ENCODE peak calls at places on chromosome 18, in four cellular contexts. L is fibroblast of lung, T is IMR-90, K is left lung. D is an unnamed sample.
A peak's percentile ranks its signal among the peaks of the same experiment; 100 is the strongest.

GRCh38 chr18:24488824-24489493 is 28.5 kb downstream of the HRH4 start:
- DNase-seq in L (peak; percentile 14), T (peak; percentile 41), K (no peak), D (no peak)

GRCh38 chr18:26656944-26657536 is 108.7 kb upstream of the KCTD1 start:
- DNase-seq in L (peak; percentile 71), T (peak; percentile 36), K (peak; percentile 79), D (peak; percentile 92)

GRCh38 chr18:59067873-59068272 is 71.8 kb upstream of the SEC11C start:
- DNase-seq in L (no peak), T (peak; percentile 18), K (no peak), D (no peak)

GRCh38 chr18:41745166-41746049 is 209.6 kb upstream of the PIK3C3 start:
- DNase-seq in L (peak; percentile 38), T (peak; percentile 6), K (peak; percentile 33), D (no peak)

GRCh38 chr18:28175047-28175929 is 1.6 kb downstream of the CDH2 start:
- DNase-seq in L (peak; percentile 70), T (peak; percentile 42), K (no peak), D (no peak)

GRCh38 chr18:9643549-9643948 is 29.2 kb upstream of the PPP4R1 start:
- DNase-seq in L (peak; percentile 98), T (peak; percentile 97), K (no peak), D (no peak)

GRCh38 chr18:50273203-50274043 is 7.1 kb upstream of the CFAP53 start:
- DNase-seq in L (no peak), T (no peak), K (no peak), D (no peak)

GRCh38 chr18:9741821-9742541 is 33.9 kb downstream of the RAB31 start:
- DNase-seq in L (no peak), T (no peak), K (no peak), D (no peak)

GRCh38 chr18:63604791-63605567 is 17.8 kb downstream of the SERPINB13 start:
- DNase-seq in L (peak; percentile 6), T (peak; percentile 17), K (no peak), D (no peak)

GRCh38 chr18:47265197-47265596 is 13.7 kb upstream of the SKOR2 start:
- DNase-seq in L (peak; percentile 64), T (peak; percentile 1), K (no peak), D (no peak)

GRCh38 chr18:35968278-35968880 is 4.1 kb upstream of the RMP24 start:
- DNase-seq in L (no peak), T (no peak), K (no peak), D (no peak)

GRCh38 chr18:923144-923543 is 18.5 kb downstream of the ADCYAP1 start:
- DNase-seq in L (no peak), T (no peak), K (no peak), D (no peak)

GRCh38 chr18:36012891-36013290 is 40.4 kb downstream of the RMP24 start:
- DNase-seq in L (peak; percentile 70), T (no peak), K (no peak), D (no peak)

GRCh38 chr18:2337552-2338141 is 233.7 kb downstream of the METTL4 start:
- DNase-seq in L (no peak), T (peak; percentile 50), K (no peak), D (no peak)

GRCh38 chr18:22032392-22032961 is 136.9 kb upstream of the GATA6 start:
- DNase-seq in L (peak; percentile 98), T (peak; percentile 92), K (no peak), D (no peak)

GRCh38 chr18:60090170-60090569 is 190.4 kb downstream of the PMAIP1 start:
- DNase-seq in L (no peak), T (no peak), K (no peak), D (no peak)

GRCh38 chr18:23650963-23651927 is 11.5 kb downstream of the ANKRD29 start:
- DNase-seq in L (peak; percentile 89), T (peak; percentile 77), K (no peak), D (no peak)

DNA sequence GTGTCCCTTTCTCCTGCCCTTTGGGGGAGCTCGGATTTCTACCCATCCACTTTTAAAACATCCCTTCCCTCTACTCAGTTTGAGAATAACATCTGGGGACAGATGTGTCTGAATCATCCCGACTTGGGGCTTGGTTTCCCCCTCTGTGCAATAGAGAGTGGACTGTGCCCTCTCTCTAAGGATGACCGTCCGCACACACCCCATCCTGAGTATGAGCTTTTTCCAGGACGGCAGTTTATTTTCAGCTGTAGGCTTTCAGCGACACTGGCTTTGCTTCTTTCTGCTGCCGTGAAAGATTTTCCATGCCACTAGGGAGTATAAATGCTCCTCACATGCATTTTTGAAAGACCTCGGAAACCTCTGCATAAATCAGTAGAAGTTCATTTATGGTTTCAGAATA is 53.5 kb downstream of the FECH start:
- DNase-seq in L (no peak), T (no peak), K (no peak), D (no peak)
- H3K27ac ChIP-seq in L (no peak overlapping the region), T (no peak overlapping the region), K (no peak overlapping the region), D (no peak overlapping the region)

DNA sequence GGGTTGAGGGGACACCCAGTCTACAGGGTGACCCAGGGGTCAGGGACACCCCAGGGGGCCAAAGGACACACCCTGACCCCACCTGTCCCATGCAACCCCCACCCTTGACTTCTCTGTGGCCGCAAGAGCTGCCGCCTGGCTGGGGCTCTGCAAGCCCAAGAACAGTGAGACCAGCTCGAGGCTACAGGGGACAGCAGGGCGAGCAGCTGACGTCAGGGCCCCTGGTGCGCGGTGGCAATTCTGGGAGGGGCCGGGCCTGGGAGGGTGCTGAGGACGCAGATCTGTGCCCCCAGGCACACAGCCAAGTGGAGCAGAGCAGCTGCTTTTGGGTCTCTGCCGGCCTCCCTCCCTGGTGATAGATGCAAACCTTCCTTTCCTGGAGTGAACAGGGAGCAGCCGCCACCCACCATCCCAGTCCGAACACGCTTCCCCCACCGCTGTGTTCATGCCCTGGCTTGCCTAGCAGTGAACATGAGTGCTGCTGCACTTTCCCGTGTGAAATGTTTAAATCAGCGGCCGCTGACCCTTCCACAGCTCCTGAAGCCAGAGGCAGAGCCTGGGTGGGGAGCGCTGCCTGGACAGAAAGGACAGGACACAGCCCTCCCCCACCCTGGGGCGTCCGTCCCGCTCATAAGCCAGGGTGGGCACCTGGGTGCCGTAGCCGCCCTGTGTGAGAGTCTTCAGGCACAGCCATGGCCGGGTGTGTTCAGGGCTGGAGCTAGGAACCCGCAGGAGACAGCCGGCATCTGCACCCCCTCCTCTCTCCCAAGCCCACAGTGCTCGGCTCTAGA is 46.9 kb downstream of the SLC66A2 start:
- DNase-seq in L (no peak), T (no peak), K (no peak), D (peak; percentile 52)
- H3K27ac ChIP-seq in L (no peak overlapping the region), T (no peak overlapping the region), K (no peak overlapping the region), D (no peak overlapping the region)

GRCh38 chr18:67597759-67598158 is 81.2 kb upstream of the DSEL start:
- DNase-seq in L (no peak), T (no peak), K (no peak), D (no peak)
- H3K27ac ChIP-seq in L (no peak overlapping the region), T (no peak overlapping the region), K (no peak overlapping the region), D (no peak overlapping the region)

DNA sequence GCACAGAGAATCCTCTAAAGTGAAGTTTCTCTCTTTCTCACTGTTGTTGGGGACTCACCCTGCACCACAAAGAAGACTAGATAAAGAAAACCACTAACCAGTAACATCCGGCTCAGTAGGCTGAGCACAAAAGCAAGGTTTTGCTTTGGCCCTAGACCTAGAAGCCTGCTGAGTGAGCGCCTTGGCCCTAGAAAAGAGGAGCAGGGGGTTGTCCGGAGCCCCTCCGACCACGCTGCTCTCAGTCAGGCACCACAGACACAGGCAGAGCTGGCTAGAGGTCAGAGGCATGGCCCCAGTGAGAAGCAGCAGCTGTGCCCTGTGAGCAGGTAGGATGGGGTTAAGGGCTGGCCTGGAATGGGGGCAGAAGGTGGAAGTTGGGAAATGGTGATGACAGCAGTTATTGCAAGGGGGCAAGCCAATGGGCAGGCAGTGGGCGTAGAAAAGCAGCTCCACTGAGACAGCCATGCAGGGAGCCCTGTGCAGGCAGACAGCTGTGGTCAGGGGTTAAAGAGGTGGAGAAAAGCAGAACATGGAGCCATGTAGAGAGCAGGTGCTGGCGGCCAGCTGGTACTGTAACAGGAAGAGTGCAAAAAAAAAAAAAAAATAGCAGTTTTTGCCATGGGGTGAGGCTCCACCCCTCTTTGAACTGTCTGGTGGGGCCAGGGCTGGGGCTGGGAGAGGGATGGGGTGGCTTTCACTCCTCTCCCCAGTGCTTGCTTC is 36.9 kb upstream of the SLC14A1 start:
- DNase-seq in L (no peak), T (no peak), K (no peak), D (peak; percentile 75)
- H3K27ac ChIP-seq in L (no peak overlapping the region), T (no peak overlapping the region), K (no peak overlapping the region), D (peak overlapping the region; percentile 26)